ENCODE peak calls at places on chromosomes 1 and 21, in five cellular contexts. N is prostate gland, B is endothelial cell of umbilical vein, F is pancreas, G is suprapubic skin. L is an unnamed sample.
A peak's percentile ranks its signal among the peaks of the same experiment; 100 is the strongest.

GRCh38 chr1:185483647-185484450 is 166.8 kb upstream of the IVNS1ABP start:
- DNase-seq in N (peak; percentile 58), B (peak; percentile 21), F (no peak), G (no peak), L (no peak)

GRCh38 chr21:17454315-17455027 is 58.4 kb upstream of the CXADR start:
- DNase-seq in N (no peak), B (peak; percentile 73), F (peak; percentile 83), G (no peak), L (no peak)

GRCh38 chr1:218323568-218324225 is 21.4 kb upstream of the TGFB2 start:
- DNase-seq in N (no peak), B (no peak), F (peak; percentile 71), G (no peak), L (no peak)

GRCh38 chr1:202577381-202577780 is 132.9 kb downstream of the SYT2 start:
- DNase-seq in N (no peak), B (no peak), F (no peak), G (no peak), L (no peak)

GRCh38 chr1:9302745-9303524 is 10.2 kb downstream of the SPSB1 start:
- DNase-seq in N (peak; percentile 61), B (peak; percentile 83), F (peak; percentile 11), G (no peak), L (no peak)

GRCh38 chr1:101587749-101588148 is 350.9 kb downstream of the S1PR1 start:
- DNase-seq in N (no peak), B (peak; percentile 76), F (no peak), G (no peak), L (no peak)

GRCh38 chr1:225554216-225554812 is 98.6 kb downstream of the ENAH start:
- DNase-seq in N (no peak), B (peak; percentile 57), F (no peak), G (no peak), L (no peak)

GRCh38 chr1:98119793-98120192 is 199.0 kb upstream of the DPYD start:
- DNase-seq in N (no peak), B (no peak), F (no peak), G (no peak), L (no peak)

GRCh38 chr1:196680107-196680506 is 28.3 kb downstream of the CFH start:
- DNase-seq in N (no peak), B (peak; percentile 33), F (no peak), G (no peak), L (no peak)

GRCh38 chr1:9438431-9439073 is 100.7 kb upstream of the SLC25A33 start:
- DNase-seq in N (no peak), B (peak; percentile 95), F (no peak), G (peak; percentile 84), L (no peak)

GRCh38 chr1:8421721-8422120 is 103.8 kb downstream of the SLC45A1 start:
- DNase-seq in N (no peak), B (no peak), F (no peak), G (no peak), L (no peak)

GRCh38 chr1:37002898-37003297 is 31.4 kb downstream of the GRIK3 start:
- DNase-seq in N (no peak), B (no peak), F (no peak), G (no peak), L (no peak)

GRCh38 chr1:64532646-64533045 is 62.7 kb downstream of the CACHD1 start:
- DNase-seq in N (no peak), B (no peak), F (no peak), G (no peak), L (no peak)

GRCh38 chr1:115727706-115728249 is 40.7 kb downstream of the CASQ2 start:
- DNase-seq in N (no peak), B (no peak), F (no peak), G (peak; percentile 85), L (peak; percentile 85)

GRCh38 chr1:28509705-28510349 is 4.0 kb downstream of the RCC1 start:
- DNase-seq in N (no peak), B (no peak), F (no peak), G (no peak), L (no peak)

GRCh38 chr1:210339500-210339899 is 10.8 kb downstream of the HHAT start:
- DNase-seq in N (no peak), B (no peak), F (no peak), G (no peak), L (no peak)

GRCh38 chr1:13494712-13495111 is 19.1 kb downstream of the LRRC38 start:
- DNase-seq in N (no peak), B (no peak), F (no peak), G (no peak), L (no peak)

GRCh38 chr1:35191429-35192055 is 1.4 kb downstream of the SFPQ start:
- DNase-seq in N (no peak), B (no peak), F (no peak), G (no peak), L (no peak)

GRCh38 chr1:52523376-52523775 is 29.5 kb downstream of the TUT4 start:
- DNase-seq in N (no peak), B (no peak), F (no peak), G (no peak), L (no peak)

GRCh38 chr1:102186541-102186940 is 189.8 kb upstream of the OLFM3 start:
- DNase-seq in N (no peak), B (no peak), F (no peak), G (no peak), L (no peak)

GRCh38 chr1:25875154-25875855 is at the start of gene PAQR7:
- DNase-seq in N (peak; percentile 70), B (peak; percentile 70), F (peak; percentile 94), G (peak; percentile 86), L (peak; percentile 87)

GRCh38 chr1:77948841-77949424 is 29.9 kb downstream of the FUBP1 start:
- DNase-seq in N (no peak), B (peak; percentile 74), F (no peak), G (no peak), L (no peak)

GRCh38 chr1:156076609-156077429 is 5.4 kb downstream of the MEX3A start:
- DNase-seq in N (no peak), B (no peak), F (no peak), G (no peak), L (no peak)

GRCh38 chr1:20974069-20974468 is 187.0 kb upstream of the HP1BP3 start:
- DNase-seq in N (no peak), B (no peak), F (no peak), G (no peak), L (no peak)

GRCh38 chr1:178628637-178629548 is 96.2 kb upstream of the RALGPS2 start:
- DNase-seq in N (no peak), B (no peak), F (no peak), G (no peak), L (no peak)

GRCh38 chr1:203726417-203726867 is 38.5 kb upstream of the LAX1 start:
- DNase-seq in N (no peak), B (no peak), F (no peak), G (no peak), L (no peak)

GRCh38 chr1:231674575-231674974 is 48.0 kb downstream of the DISC1 start:
- DNase-seq in N (no peak), B (no peak), F (no peak), G (no peak), L (no peak)

GRCh38 chr1:228989992-228990827 is 254.9 kb downstream of the RHOU start:
- DNase-seq in N (no peak), B (peak; percentile 16), F (no peak), G (no peak), L (peak; percentile 83)

GRCh38 chr1:55580845-55581332 is 365.7 kb upstream of the USP24 start:
- DNase-seq in N (peak; percentile 15), B (no peak), F (no peak), G (no peak), L (no peak)
- H3K27ac ChIP-seq in N (peak overlapping the region; percentile 72), B (no peak overlapping the region), F (no peak overlapping the region), G (peak overlapping the region; percentile 91), L (peak overlapping the region; percentile 69)

GRCh38 chr1:23634518-23634839 is 57.1 kb upstream of the RPL11 start:
- DNase-seq in N (no peak), B (no peak), F (no peak), G (no peak), L (no peak)
- H3K27ac ChIP-seq in N (no peak overlapping the region), B (no peak overlapping the region), F (no peak overlapping the region), G (peak overlapping the region; percentile 69), L (peak overlapping the region; percentile 92)

DNA sequence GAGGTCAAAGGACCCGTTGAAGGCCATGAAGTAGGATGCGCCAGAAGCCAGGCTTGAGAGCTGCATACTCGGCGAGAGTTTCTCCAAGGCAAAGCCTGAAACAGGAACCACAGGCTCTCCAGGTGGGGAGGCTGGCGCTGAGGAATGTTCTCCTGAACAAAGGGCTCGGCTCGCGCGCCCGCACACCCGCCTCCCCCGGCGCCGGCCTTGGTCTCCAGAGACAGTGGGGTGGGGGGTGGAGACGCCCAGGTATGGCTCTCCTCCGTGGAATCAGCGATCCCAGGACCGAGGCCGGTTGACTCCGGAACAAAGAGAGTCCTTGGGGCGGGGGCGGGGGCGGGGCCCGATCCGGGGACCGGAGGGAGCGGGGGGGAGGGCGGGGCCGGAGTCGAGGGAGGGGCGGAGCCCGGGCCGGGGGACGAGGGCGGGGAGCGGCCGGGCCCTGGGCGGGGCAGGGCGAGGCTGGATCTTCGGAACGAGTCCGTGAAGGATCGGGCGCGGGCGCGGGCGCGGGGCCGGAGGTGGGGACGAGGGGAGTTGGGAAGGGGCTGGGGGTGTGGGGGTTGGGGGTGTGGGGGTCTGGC is 85.0 kb downstream of the NKAIN1 start:
- DNase-seq in N (peak; percentile 90), B (peak; percentile 40), F (peak; percentile 93), G (peak; percentile 87), L (peak; percentile 83)
- H3K27ac ChIP-seq in N (peak overlapping the region; percentile 82), B (peak overlapping the region; percentile 27), F (peak overlapping the region; percentile 56), G (peak overlapping the region; percentile 96), L (peak overlapping the region; percentile 67)

GRCh38 chr1:67749844-67750689 is 65.1 kb downstream of the GADD45A start:
- DNase-seq in N (peak; percentile 58), B (peak; percentile 76), F (no peak), G (no peak), L (peak; percentile 87)
- H3K27ac ChIP-seq in N (peak overlapping the region; percentile 78), B (peak overlapping the region; percentile 55), F (peak overlapping the region; percentile 9), G (peak overlapping the region; percentile 89), L (peak overlapping the region; percentile 93)

GRCh38 chr1:183506561-183506960 is 34.3 kb downstream of the SMG7 start:
- DNase-seq in N (no peak), B (no peak), F (no peak), G (no peak), L (no peak)

GRCh38 chr1:183508694-183509093 is 36.4 kb downstream of the SMG7 start:
- DNase-seq in N (no peak), B (no peak), F (no peak), G (no peak), L (no peak)

DNA sequence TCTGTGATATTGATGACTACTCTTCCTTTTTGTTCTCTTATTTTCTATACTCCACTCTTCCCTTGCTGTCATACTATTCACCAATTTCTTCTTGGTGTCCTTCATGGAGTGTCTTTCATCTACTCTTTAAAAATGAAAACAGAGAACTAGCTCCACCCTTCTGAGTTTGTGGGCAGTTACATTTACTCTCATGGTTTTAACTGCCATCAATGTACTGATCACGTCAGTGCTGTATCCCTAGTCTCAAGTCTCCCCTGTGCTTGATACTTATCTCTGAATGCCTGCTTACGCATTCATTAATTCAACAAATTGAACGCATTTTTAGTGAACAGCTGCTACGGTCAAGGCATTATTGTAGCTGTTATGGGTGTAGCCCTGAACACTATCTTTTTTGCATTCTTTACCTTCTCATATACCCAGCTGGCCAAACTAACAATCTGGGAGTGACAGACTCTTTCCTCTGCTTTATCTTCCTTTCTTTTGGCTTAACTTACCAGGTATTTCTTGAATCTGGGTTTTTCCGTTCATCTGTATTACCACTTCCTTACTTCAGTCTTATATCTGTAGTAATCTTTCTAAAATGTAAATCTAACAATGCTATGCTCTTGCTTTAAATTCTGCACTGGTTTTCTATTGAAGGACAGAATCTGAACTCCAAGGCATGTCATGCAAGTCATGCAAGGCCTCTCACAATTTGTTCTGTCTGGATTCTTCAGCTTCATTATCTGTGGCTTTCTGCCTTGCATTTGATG is 33.2 kb downstream of the SMG7 start:
- DNase-seq in N (no peak), B (no peak), F (no peak), G (no peak), L (no peak)
- H3K27ac ChIP-seq in N (no peak overlapping the region), B (no peak overlapping the region), F (no peak overlapping the region), G (no peak overlapping the region), L (no peak overlapping the region)